ENCODE peak calls at places on chromosomes 16 and 17, in nine cellular contexts. One of them, this sample, is unnamed.

GRCh38 chr16:10754941-10755340 is 11.3 kb downstream of the NUBP1 start:
- DNase-seq in A549: no peak
- DNase-seq in small intestine: no peak
- DNase-seq in stimulated activated CD8-positive, alpha-beta memory T cell treated with anti-CD3 and anti-CD28 coated beads, Interleukin-12 subunit alpha, Interleukin-12 subunit beta, amount 100 ng/mL, for 4 hours: no peak
- DNase-seq in astrocyte of the spinal cord: peak; percentile 78
- DNase-seq in foreskin keratinocyte: peak; percentile 53
- DNase-seq in lower lobe of right lung: no peak
- DNase-seq in activated gamma-delta T cell treated with anti-CD3 and anti-CD28 coated beads, Interleukin-2, amount 50 U/mL, for 16 hours: no peak
- DNase-seq in anterior cingulate cortex: no peak
- DNase-seq in this sample: no peak

GRCh38 chr17:19659366-19660177 is 11.0 kb downstream of the ALDH3A2 start:
- DNase-seq in A549: no peak
- DNase-seq in small intestine: no peak
- DNase-seq in stimulated activated CD8-positive, alpha-beta memory T cell treated with anti-CD3 and anti-CD28 coated beads, Interleukin-12 subunit alpha, Interleukin-12 subunit beta, amount 100 ng/mL, for 4 hours: no peak
- DNase-seq in astrocyte of the spinal cord: no peak
- DNase-seq in foreskin keratinocyte: no peak
- DNase-seq in lower lobe of right lung: no peak
- DNase-seq in activated gamma-delta T cell treated with anti-CD3 and anti-CD28 coated beads, Interleukin-2, amount 50 U/mL, for 16 hours: no peak
- DNase-seq in anterior cingulate cortex: no peak
- DNase-seq in this sample: no peak

GRCh38 chr16:29007865-29008593 is 23.2 kb downstream of the LAT start:
- DNase-seq in A549: no peak
- DNase-seq in small intestine: no peak
- DNase-seq in stimulated activated CD8-positive, alpha-beta memory T cell treated with anti-CD3 and anti-CD28 coated beads, Interleukin-12 subunit alpha, Interleukin-12 subunit beta, amount 100 ng/mL, for 4 hours: peak; percentile 36
- DNase-seq in astrocyte of the spinal cord: peak; percentile 53
- DNase-seq in foreskin keratinocyte: peak; percentile 58
- DNase-seq in lower lobe of right lung: no peak
- DNase-seq in activated gamma-delta T cell treated with anti-CD3 and anti-CD28 coated beads, Interleukin-2, amount 50 U/mL, for 16 hours: peak; percentile 52
- DNase-seq in anterior cingulate cortex: no peak
- DNase-seq in this sample: peak; percentile 49

GRCh38 chr16:2350500-2350899 is 10.0 kb upstream of the ABCA3 start:
- DNase-seq in A549: no peak
- DNase-seq in small intestine: no peak
- DNase-seq in stimulated activated CD8-positive, alpha-beta memory T cell treated with anti-CD3 and anti-CD28 coated beads, Interleukin-12 subunit alpha, Interleukin-12 subunit beta, amount 100 ng/mL, for 4 hours: no peak
- DNase-seq in astrocyte of the spinal cord: peak; percentile 31
- DNase-seq in foreskin keratinocyte: no peak
- DNase-seq in lower lobe of right lung: no peak
- DNase-seq in activated gamma-delta T cell treated with anti-CD3 and anti-CD28 coated beads, Interleukin-2, amount 50 U/mL, for 16 hours: no peak
- DNase-seq in anterior cingulate cortex: no peak
- DNase-seq in this sample: no peak

GRCh38 chr16:66489385-66489784 is 60.5 kb downstream of the TK2 start:
- DNase-seq in A549: no peak
- DNase-seq in small intestine: no peak
- DNase-seq in stimulated activated CD8-positive, alpha-beta memory T cell treated with anti-CD3 and anti-CD28 coated beads, Interleukin-12 subunit alpha, Interleukin-12 subunit beta, amount 100 ng/mL, for 4 hours: no peak
- DNase-seq in astrocyte of the spinal cord: no peak
- DNase-seq in foreskin keratinocyte: no peak
- DNase-seq in lower lobe of right lung: no peak
- DNase-seq in activated gamma-delta T cell treated with anti-CD3 and anti-CD28 coated beads, Interleukin-2, amount 50 U/mL, for 16 hours: no peak
- DNase-seq in anterior cingulate cortex: no peak
- DNase-seq in this sample: no peak

GRCh38 chr17:41325126-41325525 is 9.6 kb upstream of the KRTAP17-1 start:
- DNase-seq in A549: no peak
- DNase-seq in small intestine: no peak
- DNase-seq in stimulated activated CD8-positive, alpha-beta memory T cell treated with anti-CD3 and anti-CD28 coated beads, Interleukin-12 subunit alpha, Interleukin-12 subunit beta, amount 100 ng/mL, for 4 hours: no peak
- DNase-seq in astrocyte of the spinal cord: no peak
- DNase-seq in foreskin keratinocyte: no peak
- DNase-seq in lower lobe of right lung: no peak
- DNase-seq in activated gamma-delta T cell treated with anti-CD3 and anti-CD28 coated beads, Interleukin-2, amount 50 U/mL, for 16 hours: no peak
- DNase-seq in anterior cingulate cortex: no peak
- DNase-seq in this sample: no peak

GRCh38 chr16:67428146-67428731 is 2.7 kb upstream of the HSD11B2 start:
- DNase-seq in A549: peak; percentile 86
- DNase-seq in small intestine: peak; percentile 84
- DNase-seq in stimulated activated CD8-positive, alpha-beta memory T cell treated with anti-CD3 and anti-CD28 coated beads, Interleukin-12 subunit alpha, Interleukin-12 subunit beta, amount 100 ng/mL, for 4 hours: no peak
- DNase-seq in astrocyte of the spinal cord: peak; percentile 47
- DNase-seq in foreskin keratinocyte: peak; percentile 32
- DNase-seq in lower lobe of right lung: peak; percentile 84
- DNase-seq in activated gamma-delta T cell treated with anti-CD3 and anti-CD28 coated beads, Interleukin-2, amount 50 U/mL, for 16 hours: peak; percentile 25
- DNase-seq in anterior cingulate cortex: peak; percentile 41
- DNase-seq in this sample: peak; percentile 76

GRCh38 chr17:83179811-83180210 is 100.4 kb downstream of the METRNL start:
- DNase-seq in A549: no peak
- DNase-seq in small intestine: no peak
- DNase-seq in stimulated activated CD8-positive, alpha-beta memory T cell treated with anti-CD3 and anti-CD28 coated beads, Interleukin-12 subunit alpha, Interleukin-12 subunit beta, amount 100 ng/mL, for 4 hours: no peak
- DNase-seq in astrocyte of the spinal cord: no peak
- DNase-seq in foreskin keratinocyte: no peak
- DNase-seq in lower lobe of right lung: no peak
- DNase-seq in activated gamma-delta T cell treated with anti-CD3 and anti-CD28 coated beads, Interleukin-2, amount 50 U/mL, for 16 hours: no peak
- DNase-seq in anterior cingulate cortex: no peak
- DNase-seq in this sample: no peak

GRCh38 chr17:74403512-74404137 is 28.3 kb upstream of the GPRC5C start:
- DNase-seq in A549: no peak
- DNase-seq in small intestine: no peak
- DNase-seq in stimulated activated CD8-positive, alpha-beta memory T cell treated with anti-CD3 and anti-CD28 coated beads, Interleukin-12 subunit alpha, Interleukin-12 subunit beta, amount 100 ng/mL, for 4 hours: no peak
- DNase-seq in astrocyte of the spinal cord: no peak
- DNase-seq in foreskin keratinocyte: no peak
- DNase-seq in lower lobe of right lung: no peak
- DNase-seq in activated gamma-delta T cell treated with anti-CD3 and anti-CD28 coated beads, Interleukin-2, amount 50 U/mL, for 16 hours: no peak
- DNase-seq in anterior cingulate cortex: no peak
- DNase-seq in this sample: no peak

GRCh38 chr17:58183514-58183913 is 9.0 kb upstream of the EPX start:
- DNase-seq in A549: no peak
- DNase-seq in small intestine: no peak
- DNase-seq in stimulated activated CD8-positive, alpha-beta memory T cell treated with anti-CD3 and anti-CD28 coated beads, Interleukin-12 subunit alpha, Interleukin-12 subunit beta, amount 100 ng/mL, for 4 hours: no peak
- DNase-seq in astrocyte of the spinal cord: no peak
- DNase-seq in foreskin keratinocyte: no peak
- DNase-seq in lower lobe of right lung: no peak
- DNase-seq in activated gamma-delta T cell treated with anti-CD3 and anti-CD28 coated beads, Interleukin-2, amount 50 U/mL, for 16 hours: no peak
- DNase-seq in anterior cingulate cortex: no peak
- DNase-seq in this sample: no peak

GRCh38 chr17:50532452-50533024 is at the start of gene EPN3:
- DNase-seq in A549: no peak
- DNase-seq in small intestine: peak; percentile 81
- DNase-seq in stimulated activated CD8-positive, alpha-beta memory T cell treated with anti-CD3 and anti-CD28 coated beads, Interleukin-12 subunit alpha, Interleukin-12 subunit beta, amount 100 ng/mL, for 4 hours: no peak
- DNase-seq in astrocyte of the spinal cord: no peak
- DNase-seq in foreskin keratinocyte: peak; percentile 56
- DNase-seq in lower lobe of right lung: peak; percentile 75
- DNase-seq in activated gamma-delta T cell treated with anti-CD3 and anti-CD28 coated beads, Interleukin-2, amount 50 U/mL, for 16 hours: no peak
- DNase-seq in anterior cingulate cortex: no peak
- DNase-seq in this sample: no peak

GRCh38 chr17:601462-602303 is 113.0 kb downstream of the VPS53 start:
- DNase-seq in A549: no peak
- DNase-seq in small intestine: no peak
- DNase-seq in stimulated activated CD8-positive, alpha-beta memory T cell treated with anti-CD3 and anti-CD28 coated beads, Interleukin-12 subunit alpha, Interleukin-12 subunit beta, amount 100 ng/mL, for 4 hours: no peak
- DNase-seq in astrocyte of the spinal cord: no peak
- DNase-seq in foreskin keratinocyte: no peak
- DNase-seq in lower lobe of right lung: no peak
- DNase-seq in activated gamma-delta T cell treated with anti-CD3 and anti-CD28 coated beads, Interleukin-2, amount 50 U/mL, for 16 hours: no peak
- DNase-seq in anterior cingulate cortex: no peak
- DNase-seq in this sample: peak; percentile 98

GRCh38 chr17:39663340-39663687 is 1.8 kb upstream of the TCAP start:
- DNase-seq in A549: no peak
- DNase-seq in small intestine: no peak
- DNase-seq in stimulated activated CD8-positive, alpha-beta memory T cell treated with anti-CD3 and anti-CD28 coated beads, Interleukin-12 subunit alpha, Interleukin-12 subunit beta, amount 100 ng/mL, for 4 hours: no peak
- DNase-seq in astrocyte of the spinal cord: no peak
- DNase-seq in foreskin keratinocyte: no peak
- DNase-seq in lower lobe of right lung: no peak
- DNase-seq in activated gamma-delta T cell treated with anti-CD3 and anti-CD28 coated beads, Interleukin-2, amount 50 U/mL, for 16 hours: no peak
- DNase-seq in anterior cingulate cortex: no peak
- DNase-seq in this sample: no peak

GRCh38 chr17:62662855-62663254 is 35.4 kb downstream of the MRC2 start:
- DNase-seq in A549: no peak
- DNase-seq in small intestine: peak; percentile 9
- DNase-seq in stimulated activated CD8-positive, alpha-beta memory T cell treated with anti-CD3 and anti-CD28 coated beads, Interleukin-12 subunit alpha, Interleukin-12 subunit beta, amount 100 ng/mL, for 4 hours: no peak
- DNase-seq in astrocyte of the spinal cord: peak; percentile 35
- DNase-seq in foreskin keratinocyte: no peak
- DNase-seq in lower lobe of right lung: no peak
- DNase-seq in activated gamma-delta T cell treated with anti-CD3 and anti-CD28 coated beads, Interleukin-2, amount 50 U/mL, for 16 hours: no peak
- DNase-seq in anterior cingulate cortex: no peak
- DNase-seq in this sample: no peak

GRCh38 chr17:43900183-43900857 is 7.0 kb downstream of the MPP2 start:
- DNase-seq in A549: peak; percentile 100
- DNase-seq in small intestine: peak; percentile 76
- DNase-seq in stimulated activated CD8-positive, alpha-beta memory T cell treated with anti-CD3 and anti-CD28 coated beads, Interleukin-12 subunit alpha, Interleukin-12 subunit beta, amount 100 ng/mL, for 4 hours: peak; percentile 55
- DNase-seq in astrocyte of the spinal cord: peak; percentile 68
- DNase-seq in foreskin keratinocyte: peak; percentile 34
- DNase-seq in lower lobe of right lung: peak; percentile 89
- DNase-seq in activated gamma-delta T cell treated with anti-CD3 and anti-CD28 coated beads, Interleukin-2, amount 50 U/mL, for 16 hours: peak; percentile 62
- DNase-seq in anterior cingulate cortex: peak; percentile 83
- DNase-seq in this sample: peak; percentile 89

GRCh38 chr17:50604470-50604869 is 30.2 kb upstream of the ABCC3 start:
- DNase-seq in A549: no peak
- DNase-seq in small intestine: no peak
- DNase-seq in stimulated activated CD8-positive, alpha-beta memory T cell treated with anti-CD3 and anti-CD28 coated beads, Interleukin-12 subunit alpha, Interleukin-12 subunit beta, amount 100 ng/mL, for 4 hours: no peak
- DNase-seq in astrocyte of the spinal cord: peak; percentile 52
- DNase-seq in foreskin keratinocyte: no peak
- DNase-seq in lower lobe of right lung: peak; percentile 57
- DNase-seq in activated gamma-delta T cell treated with anti-CD3 and anti-CD28 coated beads, Interleukin-2, amount 50 U/mL, for 16 hours: no peak
- DNase-seq in anterior cingulate cortex: no peak
- DNase-seq in this sample: no peak

GRCh38 chr16:83040174-83040573 is 413.4 kb downstream of the CDH13 start:
- DNase-seq in A549: no peak
- DNase-seq in small intestine: no peak
- DNase-seq in stimulated activated CD8-positive, alpha-beta memory T cell treated with anti-CD3 and anti-CD28 coated beads, Interleukin-12 subunit alpha, Interleukin-12 subunit beta, amount 100 ng/mL, for 4 hours: no peak
- DNase-seq in astrocyte of the spinal cord: peak; percentile 61
- DNase-seq in foreskin keratinocyte: peak; percentile 84
- DNase-seq in lower lobe of right lung: no peak
- DNase-seq in activated gamma-delta T cell treated with anti-CD3 and anti-CD28 coated beads, Interleukin-2, amount 50 U/mL, for 16 hours: no peak
- DNase-seq in anterior cingulate cortex: no peak
- DNase-seq in this sample: no peak

GRCh38 chr17:38379448-38379847 is 27.8 kb downstream of the SOCS7 start:
- DNase-seq in A549: no peak
- DNase-seq in small intestine: no peak
- DNase-seq in stimulated activated CD8-positive, alpha-beta memory T cell treated with anti-CD3 and anti-CD28 coated beads, Interleukin-12 subunit alpha, Interleukin-12 subunit beta, amount 100 ng/mL, for 4 hours: no peak
- DNase-seq in astrocyte of the spinal cord: no peak
- DNase-seq in foreskin keratinocyte: no peak
- DNase-seq in lower lobe of right lung: no peak
- DNase-seq in activated gamma-delta T cell treated with anti-CD3 and anti-CD28 coated beads, Interleukin-2, amount 50 U/mL, for 16 hours: no peak
- DNase-seq in anterior cingulate cortex: no peak
- DNase-seq in this sample: no peak

GRCh38 chr17:36807496-36808180 is 129.6 kb upstream of the LHX1 start:
- DNase-seq in A549: no peak
- DNase-seq in small intestine: no peak
- DNase-seq in stimulated activated CD8-positive, alpha-beta memory T cell treated with anti-CD3 and anti-CD28 coated beads, Interleukin-12 subunit alpha, Interleukin-12 subunit beta, amount 100 ng/mL, for 4 hours: no peak
- DNase-seq in astrocyte of the spinal cord: no peak
- DNase-seq in foreskin keratinocyte: no peak
- DNase-seq in lower lobe of right lung: no peak
- DNase-seq in activated gamma-delta T cell treated with anti-CD3 and anti-CD28 coated beads, Interleukin-2, amount 50 U/mL, for 16 hours: no peak
- DNase-seq in anterior cingulate cortex: no peak
- DNase-seq in this sample: no peak

GRCh38 chr16:57106767-57107166 is 14.4 kb downstream of the CPNE2 start:
- DNase-seq in A549: no peak
- DNase-seq in small intestine: no peak
- DNase-seq in stimulated activated CD8-positive, alpha-beta memory T cell treated with anti-CD3 and anti-CD28 coated beads, Interleukin-12 subunit alpha, Interleukin-12 subunit beta, amount 100 ng/mL, for 4 hours: no peak
- DNase-seq in astrocyte of the spinal cord: no peak
- DNase-seq in foreskin keratinocyte: no peak
- DNase-seq in lower lobe of right lung: no peak
- DNase-seq in activated gamma-delta T cell treated with anti-CD3 and anti-CD28 coated beads, Interleukin-2, amount 50 U/mL, for 16 hours: no peak
- DNase-seq in anterior cingulate cortex: no peak
- DNase-seq in this sample: no peak

GRCh38 chr17:2215616-2216364 is 87.8 kb downstream of the SMG6 start:
- DNase-seq in A549: no peak
- DNase-seq in small intestine: peak; percentile 59
- DNase-seq in stimulated activated CD8-positive, alpha-beta memory T cell treated with anti-CD3 and anti-CD28 coated beads, Interleukin-12 subunit alpha, Interleukin-12 subunit beta, amount 100 ng/mL, for 4 hours: peak; percentile 34
- DNase-seq in astrocyte of the spinal cord: peak; percentile 96
- DNase-seq in foreskin keratinocyte: no peak
- DNase-seq in lower lobe of right lung: peak; percentile 66
- DNase-seq in activated gamma-delta T cell treated with anti-CD3 and anti-CD28 coated beads, Interleukin-2, amount 50 U/mL, for 16 hours: peak; percentile 53
- DNase-seq in anterior cingulate cortex: peak; percentile 22
- DNase-seq in this sample: peak; percentile 56

GRCh38 chr17:52383493-52384100 is 225.1 kb upstream of the CA10 start:
- DNase-seq in A549: peak; percentile 13
- DNase-seq in small intestine: peak; percentile 83
- DNase-seq in stimulated activated CD8-positive, alpha-beta memory T cell treated with anti-CD3 and anti-CD28 coated beads, Interleukin-12 subunit alpha, Interleukin-12 subunit beta, amount 100 ng/mL, for 4 hours: no peak
- DNase-seq in astrocyte of the spinal cord: peak; percentile 8
- DNase-seq in foreskin keratinocyte: peak; percentile 64
- DNase-seq in lower lobe of right lung: no peak
- DNase-seq in activated gamma-delta T cell treated with anti-CD3 and anti-CD28 coated beads, Interleukin-2, amount 50 U/mL, for 16 hours: no peak
- DNase-seq in anterior cingulate cortex: peak; percentile 16
- DNase-seq in this sample: peak; percentile 85

GRCh38 chr16:813204-813915 is 12.8 kb upstream of the GNG13 start:
- DNase-seq in A549: peak; percentile 63
- DNase-seq in small intestine: no peak
- DNase-seq in stimulated activated CD8-positive, alpha-beta memory T cell treated with anti-CD3 and anti-CD28 coated beads, Interleukin-12 subunit alpha, Interleukin-12 subunit beta, amount 100 ng/mL, for 4 hours: peak; percentile 12
- DNase-seq in astrocyte of the spinal cord: no peak
- DNase-seq in foreskin keratinocyte: no peak
- DNase-seq in lower lobe of right lung: no peak
- DNase-seq in activated gamma-delta T cell treated with anti-CD3 and anti-CD28 coated beads, Interleukin-2, amount 50 U/mL, for 16 hours: peak; percentile 27
- DNase-seq in anterior cingulate cortex: peak; percentile 46
- DNase-seq in this sample: peak; percentile 4

GRCh38 chr17:80884811-80885210 is 106.8 kb upstream of the CHMP6 start:
- DNase-seq in A549: no peak
- DNase-seq in small intestine: no peak
- DNase-seq in stimulated activated CD8-positive, alpha-beta memory T cell treated with anti-CD3 and anti-CD28 coated beads, Interleukin-12 subunit alpha, Interleukin-12 subunit beta, amount 100 ng/mL, for 4 hours: no peak
- DNase-seq in astrocyte of the spinal cord: no peak
- DNase-seq in foreskin keratinocyte: no peak
- DNase-seq in lower lobe of right lung: peak; percentile 32
- DNase-seq in activated gamma-delta T cell treated with anti-CD3 and anti-CD28 coated beads, Interleukin-2, amount 50 U/mL, for 16 hours: no peak
- DNase-seq in anterior cingulate cortex: no peak
- DNase-seq in this sample: no peak

GRCh38 chr17:77959926-77960521 is 1.5 kb downstream of the TNRC6C start:
- DNase-seq in A549: no peak
- DNase-seq in small intestine: peak; percentile 12
- DNase-seq in stimulated activated CD8-positive, alpha-beta memory T cell treated with anti-CD3 and anti-CD28 coated beads, Interleukin-12 subunit alpha, Interleukin-12 subunit beta, amount 100 ng/mL, for 4 hours: no peak
- DNase-seq in astrocyte of the spinal cord: peak; percentile 38
- DNase-seq in foreskin keratinocyte: no peak
- DNase-seq in lower lobe of right lung: no peak
- DNase-seq in activated gamma-delta T cell treated with anti-CD3 and anti-CD28 coated beads, Interleukin-2, amount 50 U/mL, for 16 hours: peak; percentile 11
- DNase-seq in anterior cingulate cortex: no peak
- DNase-seq in this sample: no peak

GRCh38 chr17:2749784-2750181 is 331 bp upstream of the CCDC92B start:
- DNase-seq in A549: peak; percentile 83
- DNase-seq in small intestine: peak; percentile 71
- DNase-seq in stimulated activated CD8-positive, alpha-beta memory T cell treated with anti-CD3 and anti-CD28 coated beads, Interleukin-12 subunit alpha, Interleukin-12 subunit beta, amount 100 ng/mL, for 4 hours: peak; percentile 53
- DNase-seq in astrocyte of the spinal cord: peak; percentile 44
- DNase-seq in foreskin keratinocyte: peak; percentile 32
- DNase-seq in lower lobe of right lung: peak; percentile 80
- DNase-seq in activated gamma-delta T cell treated with anti-CD3 and anti-CD28 coated beads, Interleukin-2, amount 50 U/mL, for 16 hours: peak; percentile 49
- DNase-seq in anterior cingulate cortex: peak; percentile 44
- DNase-seq in this sample: peak; percentile 85

This sample was measured in OCI-M1.